ENCODE peak calls at places on chromosomes 6 and 20, in six cellular contexts. W, O, B, F, N and D are unnamed samples.

GRCh38 chr6:71349976-71350615 is 61.5 kb downstream of the OGFRL1 start:
- DNase-seq in W (no peak), O (peak), B (no peak), F (peak), N (no peak), D (no peak)

GRCh38 chr6:7311920-7312615 is 931 bp downstream of the SSR1 start:
- DNase-seq in W (no peak), O (no peak), B (peak), F (no peak), N (peak), D (no peak)

GRCh38 chr20:4406627-4407026 is 315.1 kb upstream of the PRND start:
- DNase-seq in W (peak), O (peak), B (no peak), F (no peak), N (no peak), D (no peak)

GRCh38 chr20:50436052-50436656 is 74.0 kb upstream of the PTPN1 start:
- DNase-seq in W (no peak), O (no peak), B (no peak), F (no peak), N (no peak), D (no peak)

GRCh38 chr6:125078602-125079321 is 74.8 kb upstream of the TPD52L1 start:
- DNase-seq in W (no peak), O (no peak), B (no peak), F (no peak), N (no peak), D (no peak)

GRCh38 chr20:63698739-63699465 is 2.5 kb downstream of the TNFRSF6B start:
- DNase-seq in W (peak), O (peak), B (no peak), F (peak), N (peak), D (no peak)

GRCh38 chr20:45972500-45973183 is 639 bp upstream of the ZNF335 start:
- DNase-seq in W (peak), O (no peak), B (no peak), F (no peak), N (peak), D (no peak)

GRCh38 chr6:119942078-119942752 is 592.7 kb upstream of the MAN1A1 start:
- DNase-seq in W (no peak), O (no peak), B (no peak), F (no peak), N (no peak), D (no peak)

GRCh38 chr6:128806274-128806673 is 76.7 kb upstream of the LAMA2 start:
- DNase-seq in W (peak), O (no peak), B (no peak), F (no peak), N (no peak), D (no peak)

GRCh38 chr6:33427585-33428218 is 7.8 kb downstream of the SYNGAP1 start:
- DNase-seq in W (no peak), O (no peak), B (peak), F (peak), N (peak), D (peak)

GRCh38 chr6:8672882-8673281 is 237.5 kb upstream of the SLC35B3 start:
- DNase-seq in W (no peak), O (no peak), B (no peak), F (no peak), N (no peak), D (no peak)

GRCh38 chr6:32167761-32168262 is 3.4 kb downstream of the EGFL8 start:
- DNase-seq in W (no peak), O (no peak), B (no peak), F (no peak), N (no peak), D (peak)

GRCh38 chr20:47432251-47433210 is 69.2 kb upstream of the NCOA3 start:
- DNase-seq in W (peak), O (no peak), B (no peak), F (no peak), N (no peak), D (no peak)

GRCh38 chr6:11232177-11232967 is at the start of gene NEDD9:
- DNase-seq in W (peak), O (peak), B (peak), F (peak), N (peak), D (peak)

GRCh38 chr6:139407718-139408222 is 33.3 kb upstream of the CITED2 start:
- DNase-seq in W (peak), O (peak), B (no peak), F (no peak), N (no peak), D (no peak)

GRCh38 chr20:61436674-61437279 is 184.7 kb downstream of the CDH4 start:
- DNase-seq in W (peak), O (no peak), B (no peak), F (no peak), N (no peak), D (no peak)

GRCh38 chr6:132362318-132363185 is 38.7 kb downstream of the MOXD1 start:
- DNase-seq in W (no peak), O (no peak), B (no peak), F (no peak), N (no peak), D (no peak)

GRCh38 chr6:15077006-15077405 is 168.9 kb upstream of the JARID2 start:
- DNase-seq in W (no peak), O (no peak), B (no peak), F (no peak), N (no peak), D (no peak)